ENCODE peak calls at places on chromosomes 12 and 14, in eight cellular contexts. R is CD4-positive, CD25-positive, alpha-beta regulatory T cell; Y is left ventricle myocardium inferior; I is aorta; U is heart left ventricle; K is body of pancreas; O is A549; W is mammary epithelial cell. F is an unnamed sample.

GRCh38 chr14:63853831-63854293 is 1.1 kb downstream of the SYNE2 start:
- DNase-seq in U (peak; percentile 44), I (peak; percentile 78), K (peak; percentile 48), O (peak; percentile 60), R (peak; percentile 38), W (peak; percentile 94), Y (peak; percentile 26), F (peak; percentile 65)

GRCh38 chr12:76688627-76689026 is 75.3 kb upstream of the ZDHHC17 start:
- DNase-seq in U (no peak), O (peak; percentile 12), W (no peak), K (no peak), Y (no peak), I (no peak), R (no peak), F (no peak)

GRCh38 chr14:33469898-33470297 is 481.0 kb downstream of the EGLN3 start:
- DNase-seq in W (no peak), Y (no peak), K (no peak), I (no peak), U (no peak), R (no peak), O (no peak), F (no peak)

GRCh38 chr12:104177663-104178501 is 37.7 kb upstream of the TXNRD1 start:
- DNase-seq in O (peak; percentile 95), U (peak; percentile 32), W (peak; percentile 88), K (peak; percentile 26), R (no peak), I (peak; percentile 88), Y (peak; percentile 71), F (peak; percentile 92)

GRCh38 chr14:29654910-29655590 is 272.6 kb downstream of the PRKD1 start:
- DNase-seq in K (no peak), I (no peak), R (no peak), Y (no peak), W (peak; percentile 28), O (no peak), U (no peak), F (no peak)

GRCh38 chr12:66695130-66695529 is 16.3 kb upstream of the GRIP1 start:
- DNase-seq in W (no peak), Y (no peak), R (no peak), O (no peak), K (peak; percentile 50), U (no peak), I (no peak), F (no peak)

GRCh38 chr14:76900406-76901085 is 74.3 kb downstream of the LRRC74A start:
- DNase-seq in U (no peak), R (no peak), O (no peak), I (no peak), Y (no peak), W (no peak), K (no peak), F (no peak)

GRCh38 chr12:18427520-18427919 is 166.2 kb downstream of the PIK3C2G start:
- DNase-seq in U (no peak), R (no peak), O (no peak), W (no peak), K (no peak), I (no peak), Y (no peak), F (no peak)

GRCh38 chr12:95336387-95337067 is 118.9 kb downstream of the VEZT start:
- DNase-seq in I (peak; percentile 78), O (peak; percentile 90), K (peak; percentile 80), Y (peak; percentile 49), R (no peak), W (peak; percentile 61), U (peak; percentile 73), F (peak; percentile 77)

GRCh38 chr12:132527186-132527882 is 37.4 kb downstream of the FBRSL1 start:
- DNase-seq in R (no peak), W (no peak), O (no peak), Y (no peak), K (no peak), I (no peak), U (no peak), F (no peak)

GRCh38 chr14:103558071-103558882 is 4.2 kb downstream of the BAG5 start:
- DNase-seq in W (no peak), U (no peak), R (no peak), O (no peak), Y (peak; percentile 10), I (no peak), K (no peak), F (no peak)

GRCh38 chr14:72646861-72647528 is 246.9 kb downstream of the DPF3 start:
- DNase-seq in R (no peak), U (no peak), K (no peak), Y (no peak), W (no peak), I (no peak), O (no peak), F (no peak)

GRCh38 chr14:61152851-61153364 is 128.2 kb downstream of the TMEM30B start:
- DNase-seq in Y (no peak), I (no peak), K (no peak), U (no peak), W (peak; percentile 77), O (no peak), R (no peak), F (no peak)

GRCh38 chr14:22908601-22909000 is 10.3 kb downstream of the RBM23 start:
- DNase-seq in K (no peak), Y (no peak), I (peak; percentile 28), R (no peak), W (no peak), U (no peak), O (no peak), F (no peak)

GRCh38 chr12:120262852-120263724 is 2.4 kb downstream of the PXN start:
- DNase-seq in R (no peak), W (no peak), K (no peak), Y (peak; percentile 59), U (peak; percentile 59), O (no peak), I (peak; percentile 79), F (no peak)
- H3K4me3 ChIP-seq in R (peak overlapping the region; percentile 81), W (peak overlapping the region; percentile 66), K (no peak overlapping the region), Y (peak overlapping the region; percentile 97), U (peak overlapping the region; percentile 100), O (peak overlapping the region; percentile 99), I (peak overlapping the region; percentile 0), F (peak overlapping the region; percentile 100)

DNA sequence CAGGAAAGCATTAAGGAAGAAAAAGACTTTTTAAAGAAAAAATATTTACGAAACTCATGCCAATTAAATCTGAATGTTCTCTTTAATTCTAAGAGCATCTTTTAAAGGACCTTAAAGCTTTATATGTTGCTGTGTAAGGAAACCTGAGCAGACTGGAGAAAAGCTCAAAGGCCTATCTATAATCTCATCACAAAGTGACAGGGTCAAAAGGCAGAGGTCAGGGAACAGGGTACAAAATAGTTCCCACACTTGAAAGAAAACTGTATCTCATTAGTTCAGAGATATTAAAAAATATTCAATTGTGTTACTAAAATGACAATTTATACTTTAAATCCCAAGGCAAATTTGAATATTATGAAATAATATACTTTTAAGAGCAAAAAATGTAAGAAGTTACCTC is 18.0 kb downstream of the DENND5B start:
- DNase-seq in K (no peak), O (no peak), Y (no peak), U (no peak), W (no peak), I (no peak), R (no peak), F (no peak)
- H3K27ac ChIP-seq in K (no peak overlapping the region), O (no peak overlapping the region), Y (no peak overlapping the region), U (no peak overlapping the region), W (no peak overlapping the region), I (no peak overlapping the region), R (no peak overlapping the region), F (no peak overlapping the region)

DNA sequence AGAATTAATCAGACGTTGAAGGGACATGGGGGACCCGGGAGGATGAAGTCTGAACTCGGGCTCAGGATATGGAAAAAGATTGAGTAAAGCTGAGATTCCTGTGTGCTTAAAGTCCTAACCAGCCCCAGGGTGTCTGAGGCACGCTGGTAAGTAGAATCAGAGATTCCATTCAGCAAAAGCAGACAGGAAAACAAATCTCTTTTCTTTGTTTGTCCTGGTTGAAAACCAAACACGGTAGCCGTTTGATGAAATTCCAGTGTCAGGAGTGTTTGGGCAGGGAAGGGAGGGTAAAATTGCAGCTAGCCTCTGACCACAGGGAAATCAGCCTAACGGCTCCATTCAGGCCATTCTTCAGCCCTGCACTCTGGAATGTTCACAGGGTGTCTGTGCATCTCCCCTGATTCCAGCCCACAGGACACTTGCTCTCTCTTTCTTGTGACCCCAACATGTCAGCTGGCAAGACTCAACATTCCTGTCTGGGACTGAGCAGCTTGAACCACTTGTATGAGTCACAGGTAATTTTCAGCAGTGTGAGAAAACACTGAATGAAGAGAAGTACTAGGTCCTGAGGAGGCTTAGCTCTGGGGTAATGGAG is 31.0 kb downstream of the NINJ2 start:
- DNase-seq in U (no peak), I (no peak), Y (no peak), O (peak; percentile 98), W (peak; percentile 81), K (no peak), R (no peak), F (no peak)
- H3K4me1 ChIP-seq in U (peaks cover 84% of the 10 kb centered on the region), I (peaks cover 2% of the 10 kb centered on the region), Y (peaks cover 70% of the 10 kb centered on the region), O (peaks cover 58% of the 10 kb centered on the region), W (peaks cover 18% of the 10 kb centered on the region), K (peaks cover 19% of the 10 kb centered on the region), R (no peaks in the 10 kb centered on the region), F (peaks cover 47% of the 10 kb centered on the region)

DNA sequence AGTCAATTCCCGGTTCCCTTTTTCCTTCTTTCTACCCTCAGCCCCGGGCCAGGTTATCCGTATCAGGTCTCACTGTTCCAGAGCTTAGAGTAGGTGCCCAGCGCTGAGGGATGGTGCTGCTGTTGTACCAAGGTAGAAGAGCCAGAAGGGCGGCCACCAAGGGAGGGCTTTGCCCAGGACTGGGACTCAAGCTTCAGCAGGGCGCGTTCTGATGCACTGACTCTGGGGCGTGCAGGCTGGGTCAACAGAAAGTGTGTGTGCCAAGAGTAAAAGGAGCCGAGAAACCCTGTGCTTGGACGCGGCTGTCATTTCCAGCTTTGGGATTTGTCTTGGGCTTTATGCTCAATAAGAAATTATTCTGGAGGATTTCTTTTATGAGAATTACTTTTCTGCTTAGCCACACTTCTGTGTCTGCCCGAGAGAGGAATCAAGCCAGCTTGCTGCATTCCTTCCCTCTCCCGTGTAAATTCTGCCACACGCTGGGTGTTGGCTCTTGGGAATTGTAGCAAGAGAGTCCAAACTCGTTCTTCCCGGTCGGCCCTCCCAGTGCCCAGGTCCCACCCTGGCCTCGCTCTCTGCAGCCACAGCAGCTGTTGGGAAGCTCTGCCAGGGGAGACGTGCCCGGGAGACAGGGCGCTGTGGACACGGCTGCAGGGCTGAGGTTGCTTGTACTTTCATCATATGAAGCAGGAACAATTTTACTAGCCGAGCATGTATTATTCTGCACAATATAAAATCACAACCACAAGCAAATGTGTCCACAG is 98.0 kb downstream of the FBXL14 start:
- DNase-seq in U (no peak), I (no peak), O (no peak), K (no peak), W (no peak), Y (no peak), R (no peak), F (peak; percentile 65)
- H3K4me3 ChIP-seq in U (no peak overlapping the region), I (no peak overlapping the region), O (no peak overlapping the region), K (no peak overlapping the region), W (no peak overlapping the region), Y (peak overlapping the region; percentile 21), R (no peak overlapping the region), F (peak overlapping the region; percentile 5)

GRCh38 chr14:101966742-101967141 is 2.4 kb downstream of the DYNC1H1 start:
- DNase-seq in I (no peak), Y (no peak), R (no peak), W (no peak), U (no peak), O (no peak), K (no peak), F (no peak)
- H3K27ac ChIP-seq in I (no peak overlapping the region), Y (peak overlapping the region; percentile 97), R (peak overlapping the region; percentile 51), W (peak overlapping the region; percentile 80), U (peak overlapping the region; percentile 14), O (peak overlapping the region; percentile 76), K (no peak overlapping the region), F (peak overlapping the region; percentile 99)

GRCh38 chr12:6963741-6964446 is 6.6 kb downstream of the PHB2 start:
- DNase-seq in U (peak; percentile 20), Y (peak; percentile 15), K (peak; percentile 60), I (peak; percentile 76), W (no peak), R (no peak), O (no peak), F (no peak)
- H3K4me1 ChIP-seq in U (peaks cover 57% of the 10 kb centered on the region), Y (peaks cover 71% of the 10 kb centered on the region), K (peaks cover 74% of the 10 kb centered on the region), I (peaks cover 1% of the 10 kb centered on the region), W (peaks cover 50% of the 10 kb centered on the region), R (peaks cover 52% of the 10 kb centered on the region), O (peaks cover 46% of the 10 kb centered on the region), F (no peaks in the 10 kb centered on the region)

F was measured in right atrium auricular region.